ENCODE peak calls at places on chromosome 13, in six cellular contexts. F, Z, H, G, L and B are unnamed samples.

GRCh38 chr13:99323488-99323887 is 16.3 kb upstream of the GPR183 start:
- DNase-seq in L (no peak), Z (no peak), F (no peak), H (no peak), G (no peak), B (no peak)

GRCh38 chr13:45809810-45810394 is 41.7 kb downstream of the SIAH3 start:
- DNase-seq in H (no peak), L (no peak), Z (no peak), F (no peak), G (no peak), B (no peak)

GRCh38 chr13:76758257-76758656 is 127.9 kb downstream of the KCTD12 start:
- DNase-seq in L (no peak), F (no peak), H (no peak), Z (no peak), G (no peak), B (peak)

GRCh38 chr13:52760078-52760477 is 20.5 kb upstream of the CNMD start:
- DNase-seq in F (no peak), L (no peak), H (no peak), Z (no peak), G (no peak), B (no peak)

GRCh38 chr13:27298849-27299248 is 28.2 kb downstream of the RASL11A start:
- DNase-seq in L (no peak), F (no peak), Z (no peak), H (no peak), G (no peak), B (no peak)

GRCh38 chr13:52061587-52061986 is 37.1 kb downstream of the UTP14C start:
- DNase-seq in L (no peak), F (no peak), H (no peak), G (no peak), Z (no peak), B (peak)

GRCh38 chr13:79631260-79631659 is 150.3 kb downstream of the NDFIP2 start:
- DNase-seq in F (peak), G (no peak), Z (no peak), L (no peak), H (no peak), B (peak)

GRCh38 chr13:99871249-99871898 is 100.2 kb downstream of the ZIC5 start:
- DNase-seq in Z (no peak), G (no peak), H (no peak), L (no peak), F (no peak), B (no peak)

GRCh38 chr13:77291779-77292178 is 35.1 kb downstream of the MYCBP2 start:
- DNase-seq in Z (no peak), G (no peak), L (no peak), H (no peak), F (no peak), B (no peak)

GRCh38 chr13:111344471-111345191 is 24.2 kb downstream of the TEX29 start:
- DNase-seq in L (peak), G (peak), Z (peak), H (peak), F (no peak), B (no peak)

GRCh38 chr13:46983881-46984280 is 87.0 kb upstream of the HTR2A start:
- DNase-seq in F (no peak), Z (no peak), L (peak), G (no peak), H (no peak), B (no peak)

GRCh38 chr13:41564046-41564445 is 106.7 kb downstream of the RGCC start:
- DNase-seq in H (no peak), G (no peak), L (no peak), Z (no peak), F (no peak), B (no peak)

GRCh38 chr13:111610879-111611278 is 290.4 kb downstream of the TEX29 start:
- DNase-seq in G (no peak), F (no peak), Z (no peak), L (no peak), H (no peak), B (no peak)

GRCh38 chr13:60431108-60431700 is 34.2 kb downstream of the TDRD3 start:
- DNase-seq in G (peak), H (no peak), F (peak), Z (no peak), L (peak), B (peak)

GRCh38 chr13:98962901-98963594 is 14.8 kb downstream of the DOCK9 start:
- DNase-seq in L (no peak), F (no peak), G (no peak), H (no peak), Z (no peak), B (no peak)

GRCh38 chr13:52695856-52696255 is 43.2 kb downstream of the SUGT1 start:
- DNase-seq in F (no peak), G (no peak), Z (no peak), H (no peak), L (peak), B (no peak)

GRCh38 chr13:80716610-80717081 is 375.7 kb upstream of the SPRY2 start:
- DNase-seq in Z (no peak), H (no peak), F (no peak), G (no peak), L (no peak), B (peak)

GRCh38 chr13:53126803-53127202 is 98.2 kb downstream of the OLFM4 start:
- DNase-seq in Z (no peak), H (no peak), G (no peak), F (no peak), L (no peak), B (no peak)

GRCh38 chr13:29523199-29523931 is 72.1 kb downstream of the SLC7A1 start:
- DNase-seq in G (no peak), H (no peak), F (no peak), L (no peak), Z (no peak), B (peak)

GRCh38 chr13:61413572-61413971 is 2.1 kb downstream of the PCDH20 start:
- DNase-seq in Z (no peak), H (peak), F (no peak), L (no peak), G (no peak), B (no peak)

GRCh38 chr13:20326276-20326675 is 94.2 kb upstream of the GJB6 start:
- DNase-seq in Z (no peak), H (no peak), G (no peak), L (no peak), F (no peak), B (no peak)

GRCh38 chr13:39327080-39327479 is 275.9 kb downstream of the LHFPL6 start:
- DNase-seq in L (no peak), F (no peak), H (no peak), Z (no peak), G (no peak), B (no peak)

GRCh38 chr13:78595458-78595818 is 7.9 kb downstream of the POU4F1 start:
- DNase-seq in F (no peak), G (no peak), L (no peak), H (peak), Z (no peak), B (no peak)

GRCh38 chr13:73077867-73078266 is 19.1 kb downstream of the KLF5 start:
- DNase-seq in H (no peak), L (no peak), Z (no peak), G (no peak), F (no peak), B (no peak)

GRCh38 chr13:103573446-103573845 is 507.2 kb upstream of the SLC10A2 start:
- DNase-seq in G (no peak), F (no peak), Z (no peak), L (no peak), H (no peak), B (no peak)

GRCh38 chr13:61414686-61415664 is 674 bp downstream of the PCDH20 start:
- DNase-seq in L (peak), F (no peak), H (peak), Z (peak), G (no peak), B (peak)

GRCh38 chr13:27822258-27822872 is 30.1 kb downstream of the GSX1 start:
- DNase-seq in H (no peak), Z (no peak), G (no peak), F (no peak), L (no peak), B (peak)

GRCh38 chr13:110949628-110950027 is 34.8 kb upstream of the ANKRD10 start:
- DNase-seq in Z (no peak), G (no peak), F (no peak), L (no peak), H (no peak), B (no peak)

GRCh38 chr13:22662771-22663170 is 518.0 kb upstream of the SGCG start:
- DNase-seq in Z (no peak), G (no peak), L (no peak), F (no peak), H (no peak), B (no peak)

GRCh38 chr13:99198630-99199029 is 2.0 kb upstream of the UBAC2 start:
- DNase-seq in G (no peak), H (no peak), Z (no peak), F (no peak), L (no peak), B (no peak)

GRCh38 chr13:46173656-46174055 is 8.3 kb downstream of the LCP1 start:
- DNase-seq in L (no peak), F (no peak), H (no peak), Z (no peak), G (no peak), B (no peak)

GRCh38 chr13:95355491-95355890 is 54.2 kb upstream of the ABCC4 start:
- DNase-seq in L (no peak), F (no peak), Z (no peak), H (no peak), G (no peak), B (peak)

GRCh38 chr13:26946675-26947342 is 186.2 kb upstream of the GPR12 start:
- DNase-seq in L (peak), Z (no peak), G (peak), H (no peak), F (peak), B (peak)

GRCh38 chr13:97395437-97396136 is 38.4 kb upstream of the RAP2A start:
- DNase-seq in G (no peak), F (peak), Z (no peak), H (no peak), L (no peak), B (no peak)
- TF ChIP-seq JUN in G (no peak), F (no peak), Z (no peak), H (no peak), L (no peak), B (no peak)

GRCh38 chr13:24497742-24498141 is 14.8 kb downstream of the PARP4 start:
- DNase-seq in F (no peak), G (no peak), Z (no peak), H (no peak), L (peak), B (no peak)
- TF ChIP-seq CTCF in F (no peak), G (no peak), Z (no peak), H (no peak), L (no peak), B (no peak)

GRCh38 chr13:66266348-66266747 is 963.8 kb downstream of the PCDH9 start:
- DNase-seq in L (no peak), G (no peak), H (no peak), Z (no peak), F (no peak), B (no peak)
- TF ChIP-seq MAX in L (no peak), G (no peak), H (no peak), Z (no peak), F (no peak), B (no peak)

GRCh38 chr13:90122531-90122930 is 1225.0 kb upstream of the MIR17HG start:
- DNase-seq in G (no peak), F (no peak), Z (no peak), H (no peak), L (no peak), B (no peak)
- TF ChIP-seq JUN in G (no peak), F (no peak), Z (no peak), H (no peak), L (no peak), B (no peak)

DNA sequence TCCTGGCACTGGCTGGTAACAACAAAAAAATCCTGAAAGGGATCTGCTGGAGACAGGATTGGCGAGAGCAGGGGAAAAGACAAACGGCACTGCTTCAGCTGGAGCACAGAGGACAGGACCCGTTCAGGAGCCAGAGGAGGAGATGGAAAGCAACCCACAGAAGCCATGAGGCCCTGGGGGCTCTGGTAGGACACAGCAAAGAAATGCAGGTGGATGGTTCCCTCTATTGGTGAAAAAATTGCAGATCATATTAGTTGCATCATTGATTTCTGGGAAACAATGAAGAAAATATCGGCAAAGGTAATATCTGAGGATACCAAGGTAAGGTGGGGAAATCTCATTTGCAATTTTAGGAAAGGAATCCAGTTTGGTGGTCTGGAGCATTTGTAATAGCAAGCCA is 25.7 kb upstream of the TPP2 start:
- DNase-seq in H (peak), Z (no peak), G (no peak), F (no peak), L (peak), B (no peak)
- TF ChIP-seq CTCF in H (no peak), Z (peak), G (peak), F (no peak), L (peak), B (no peak)

DNA sequence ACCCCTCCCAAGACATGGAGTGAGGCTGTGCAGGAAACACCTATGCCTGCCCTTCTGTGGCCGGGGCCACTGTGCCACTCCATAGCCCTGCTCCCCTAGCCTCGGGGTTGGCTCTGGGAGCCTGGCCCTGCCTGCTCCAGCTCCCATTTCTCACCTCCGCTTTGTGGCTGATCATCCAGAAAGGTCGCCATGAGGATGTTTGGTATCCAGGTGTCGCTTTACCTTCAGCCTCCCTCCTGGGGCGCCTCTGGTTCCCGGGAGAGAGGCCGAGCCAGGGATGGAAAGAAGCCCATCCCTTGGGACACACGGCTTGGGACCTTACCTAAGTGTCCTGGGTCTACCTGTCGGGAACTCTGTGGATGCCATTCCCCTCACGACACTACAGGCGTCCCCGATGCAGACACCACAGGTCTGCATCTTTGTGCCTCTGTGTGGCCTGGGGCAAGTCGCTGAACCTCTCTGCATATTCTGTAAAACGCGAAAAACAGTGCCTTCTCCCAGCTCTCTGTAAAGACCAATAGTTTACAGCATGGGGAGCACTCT is 3.4 kb upstream of the MCF2L start:
- DNase-seq in Z (no peak), H (no peak), G (no peak), F (no peak), L (no peak), B (no peak)
- TF ChIP-seq MAX in Z (no peak), H (no peak), G (no peak), F (no peak), L (no peak), B (no peak)

GRCh38 chr13:37701306-37701705 is 102.7 kb upstream of the POSTN start:
- DNase-seq in H (no peak), G (no peak), Z (no peak), F (no peak), L (no peak), B (peak)
- TF ChIP-seq JUN in H (no peak), G (no peak), Z (no peak), F (no peak), L (no peak), B (peak)

DNA sequence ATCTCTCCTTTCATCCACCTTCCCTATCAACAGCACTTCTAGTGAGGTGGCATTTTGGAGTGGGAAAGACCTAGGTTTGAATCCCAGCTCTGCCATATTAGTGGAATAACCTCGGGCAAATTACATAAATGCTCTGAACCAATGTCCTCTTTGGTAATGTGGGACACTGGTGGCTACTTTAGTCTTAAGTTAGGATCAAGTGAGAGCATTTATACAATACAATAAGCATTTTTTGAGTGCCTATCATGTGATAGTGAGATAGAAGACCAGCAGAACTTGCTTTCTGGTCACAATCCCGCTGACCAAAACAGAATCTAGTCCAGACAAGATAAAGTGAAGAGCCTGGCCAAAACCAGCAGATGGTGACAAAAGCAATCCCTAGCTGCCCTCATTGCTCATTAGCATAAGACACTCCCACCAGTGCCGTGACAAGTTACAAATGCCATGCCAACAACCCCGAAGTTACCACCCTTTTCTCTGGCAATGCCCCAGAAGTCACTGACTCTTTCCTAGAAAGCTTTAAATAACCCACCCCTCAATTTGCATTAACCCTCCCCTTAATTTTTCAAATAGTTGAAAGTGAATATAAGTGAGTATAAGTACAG is 28.8 kb upstream of the KPNA3 start:
- DNase-seq in F (no peak), G (no peak), H (no peak), Z (no peak), L (no peak), B (no peak)
- TF ChIP-seq CTCF in F (no peak), G (peak), H (no peak), Z (no peak), L (no peak), B (no peak)